ENCODE peak calls at places on chromosomes 11 and 22, in four cellular contexts. A, U, K and G are unnamed samples.

GRCh38 chr22:24437820-24438328 is 10.5 kb downstream of the ADORA2A start:
- DNase-seq in A (no peak), U (peak), K (no peak), G (no peak)

GRCh38 chr22:23178512-23179254 is 1.6 kb upstream of the BCR start:
- DNase-seq in A (peak), U (no peak), K (no peak), G (peak)

GRCh38 chr11:113134605-113135004 is 173.4 kb downstream of the NCAM1 start:
- DNase-seq in A (no peak), U (no peak), K (no peak), G (no peak)

GRCh38 chr11:57001674-57002401 is 13.1 kb downstream of the OR5AK2 start:
- DNase-seq in A (peak), U (no peak), K (no peak), G (no peak)

GRCh38 chr11:69099193-69099592 is 50.5 kb downstream of the TPCN2 start:
- DNase-seq in A (no peak), U (no peak), K (no peak), G (no peak)

GRCh38 chr22:36833073-36833472 is 16.2 kb upstream of the PVALB start:
- DNase-seq in A (no peak), U (peak), K (no peak), G (no peak)

GRCh38 chr11:66570117-66570825 is 1.9 kb upstream of the CTSF start:
- DNase-seq in A (no peak), U (no peak), K (no peak), G (no peak)

GRCh38 chr22:38455530-38456271 is 702 bp upstream of the KCNJ4 start:
- DNase-seq in A (peak), U (no peak), K (no peak), G (peak)

GRCh38 chr11:122242731-122243130 is 126.7 kb upstream of the BLID start:
- DNase-seq in A (no peak), U (no peak), K (no peak), G (no peak)

GRCh38 chr11:16778876-16779275 is 40.4 kb downstream of the C11orf58 start:
- DNase-seq in A (no peak), U (no peak), K (no peak), G (no peak)

GRCh38 chr11:118842369-118842768 is 41.3 kb upstream of the CXCR5 start:
- DNase-seq in A (no peak), U (no peak), K (no peak), G (no peak)

GRCh38 chr22:32801436-32802290 is at the start of gene TIMP3:
- DNase-seq in A (peak), U (no peak), K (no peak), G (peak)

GRCh38 chr11:83071641-83072591 is at the start of gene RAB30:
- DNase-seq in A (peak), U (peak), K (peak), G (peak)

GRCh38 chr11:86513746-86514373 is 139.2 kb downstream of the CCDC81 start:
- DNase-seq in A (no peak), U (no peak), K (no peak), G (no peak)

GRCh38 chr11:132134322-132134721 is 763.9 kb downstream of the NTM start:
- DNase-seq in A (no peak), U (no peak), K (no peak), G (no peak)

GRCh38 chr11:22177186-22177585 is 15.7 kb upstream of the ANO5 start:
- DNase-seq in A (no peak), U (no peak), K (peak), G (no peak)

GRCh38 chr11:2088746-2089535 is 50.2 kb downstream of the IGF2 start:
- DNase-seq in A (peak), U (no peak), K (peak), G (peak)

GRCh38 chr11:8017894-8018741 is 31.0 kb downstream of the EIF3F start:
- DNase-seq in A (no peak), U (no peak), K (no peak), G (peak)

GRCh38 chr11:101478587-101479375 is 105.0 kb downstream of the TRPC6 start:
- DNase-seq in A (no peak), U (no peak), K (no peak), G (no peak)

GRCh38 chr11:64021742-64022067 is 14.0 kb upstream of the FLRT1 start:
- DNase-seq in A (no peak), U (no peak), K (no peak), G (no peak)

GRCh38 chr11:10058356-10058755 is 235.7 kb downstream of the SBF2 start:
- DNase-seq in A (no peak), U (no peak), K (no peak), G (no peak)

GRCh38 chr11:48081151-48082010 is 101.0 kb downstream of the PTPRJ start:
- DNase-seq in A (no peak), U (no peak), K (no peak), G (no peak)

GRCh38 chr11:95068549-95068948 is 1.8 kb downstream of the SRSF8 start:
- DNase-seq in A (peak), U (peak), K (peak), G (no peak)

GRCh38 chr22:45358127-45358526 is 48.4 kb downstream of the FAM118A start:
- DNase-seq in A (no peak), U (no peak), K (no peak), G (no peak)

GRCh38 chr11:109853156-109853776 is 239.9 kb upstream of the ZC3H12C start:
- DNase-seq in A (peak), U (peak), K (peak), G (no peak)

GRCh38 chr11:62514151-62514550 is 32.5 kb downstream of the AHNAK start:
- DNase-seq in A (peak), U (no peak), K (no peak), G (no peak)

GRCh38 chr11:112016088-112016764 is 9.0 kb upstream of the DLAT start:
- DNase-seq in A (no peak), U (no peak), K (no peak), G (no peak)

GRCh38 chr11:116793476-116794096 is 1.9 kb upstream of the APOA5 start:
- DNase-seq in A (no peak), U (no peak), K (no peak), G (no peak)

GRCh38 chr22:39932918-39933649 is 27.1 kb upstream of the TMA7B start:
- DNase-seq in A (peak), U (no peak), K (peak), G (peak)
- TF ChIP-seq SIN3A in A (no peak), U (no peak), K (no peak), G (no peak)

GRCh38 chr22:21758465-21758864 is 22.9 kb upstream of the YPEL1 start:
- DNase-seq in A (no peak), U (no peak), K (no peak), G (no peak)

GRCh38 chr22:21758056-21758455 is 22.5 kb upstream of the YPEL1 start:
- DNase-seq in A (no peak), U (no peak), K (no peak), G (no peak)

GRCh38 chr22:21754523-21755128 is 19.0 kb upstream of the YPEL1 start:
- DNase-seq in A (peak), U (no peak), K (no peak), G (no peak)

GRCh38 chr22:21753374-21754111 is 17.9 kb upstream of the YPEL1 start:
- DNase-seq in A (peak), U (no peak), K (peak), G (no peak)

GRCh38 chr22:21755855-21756284 is 20.3 kb upstream of the YPEL1 start:
- DNase-seq in A (peak), U (peak), K (peak), G (no peak)
- TF ChIP-seq KDM1A in A (no peak), U (no peak), K (no peak), G (no peak)

GRCh38 chr11:76685237-76685636 is 14.7 kb upstream of the LRRC32 start:
- DNase-seq in A (no peak), U (no peak), K (no peak), G (no peak)

GRCh38 chr11:76682681-76683080 is 12.1 kb upstream of the LRRC32 start:
- DNase-seq in A (no peak), U (no peak), K (no peak), G (no peak)

GRCh38 chr11:76685841-76686240 is 15.3 kb upstream of the LRRC32 start:
- DNase-seq in A (no peak), U (no peak), K (no peak), G (no peak)

GRCh38 chr11:76683496-76684095 is 13.0 kb upstream of the LRRC32 start:
- DNase-seq in A (no peak), U (no peak), K (no peak), G (no peak)

DNA sequence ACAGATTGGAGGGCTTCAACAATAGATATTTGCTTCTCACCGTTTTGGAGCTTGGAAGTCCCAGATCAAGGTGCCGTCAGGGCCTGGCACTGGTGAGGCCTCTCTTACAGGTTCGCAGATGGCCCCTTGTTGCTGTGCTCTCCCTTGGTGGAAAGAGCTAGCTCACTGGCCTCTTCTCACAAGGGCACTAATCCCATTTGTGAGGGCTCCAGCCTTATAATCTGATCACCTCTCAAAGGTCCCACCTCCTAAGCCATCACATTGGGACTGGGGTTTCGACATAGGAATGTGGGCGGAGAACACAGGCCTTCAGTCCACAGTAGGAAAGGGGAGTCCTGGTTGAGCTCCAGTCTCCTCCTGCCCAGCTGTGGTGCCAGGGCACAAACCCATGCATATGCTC is 13.9 kb upstream of the LRRC32 start:
- DNase-seq in A (no peak), U (no peak), K (peak), G (no peak)
- TF ChIP-seq SIN3A in A (no peak), U (no peak), K (no peak), G (no peak)

DNA sequence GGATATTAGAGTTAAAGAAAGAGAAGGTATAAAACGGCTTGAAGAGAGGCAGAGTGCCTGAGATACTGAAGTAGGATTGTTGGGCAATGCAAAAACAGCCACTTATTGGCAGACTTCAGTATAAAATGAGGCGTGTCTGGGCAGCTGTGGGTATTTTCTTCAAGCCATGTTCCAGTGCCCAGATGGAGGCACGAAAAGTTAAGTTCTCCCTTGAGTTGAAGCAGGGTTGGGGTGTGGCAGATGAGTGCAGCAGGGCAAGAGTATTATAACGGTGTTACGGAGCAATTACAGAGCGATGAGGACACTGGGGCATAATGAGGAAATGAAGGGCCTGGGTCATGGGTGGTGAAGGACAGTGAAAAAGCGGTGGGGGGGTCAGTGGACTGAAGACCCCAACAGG is 73.7 kb upstream of the CREB3L1 start:
- DNase-seq in A (no peak), U (no peak), K (no peak), G (no peak)
- TF ChIP-seq KDM1A in A (no peak), U (no peak), K (no peak), G (no peak)

GRCh38 chr22:31080848-31081649 is at the start of gene SMTN:
- DNase-seq in A (peak), U (peak), K (peak), G (peak)

GRCh38 chr22:31083377-31083768 is 2.3 kb downstream of the SMTN start:
- DNase-seq in A (no peak), U (no peak), K (no peak), G (no peak)

GRCh38 chr22:31082606-31083376 is 1.7 kb downstream of the SMTN start:
- DNase-seq in A (peak), U (no peak), K (peak), G (no peak)

GRCh38 chr22:31080164-31080847 is 812 bp upstream of the SMTN start:
- DNase-seq in A (no peak), U (no peak), K (no peak), G (no peak)

DNA sequence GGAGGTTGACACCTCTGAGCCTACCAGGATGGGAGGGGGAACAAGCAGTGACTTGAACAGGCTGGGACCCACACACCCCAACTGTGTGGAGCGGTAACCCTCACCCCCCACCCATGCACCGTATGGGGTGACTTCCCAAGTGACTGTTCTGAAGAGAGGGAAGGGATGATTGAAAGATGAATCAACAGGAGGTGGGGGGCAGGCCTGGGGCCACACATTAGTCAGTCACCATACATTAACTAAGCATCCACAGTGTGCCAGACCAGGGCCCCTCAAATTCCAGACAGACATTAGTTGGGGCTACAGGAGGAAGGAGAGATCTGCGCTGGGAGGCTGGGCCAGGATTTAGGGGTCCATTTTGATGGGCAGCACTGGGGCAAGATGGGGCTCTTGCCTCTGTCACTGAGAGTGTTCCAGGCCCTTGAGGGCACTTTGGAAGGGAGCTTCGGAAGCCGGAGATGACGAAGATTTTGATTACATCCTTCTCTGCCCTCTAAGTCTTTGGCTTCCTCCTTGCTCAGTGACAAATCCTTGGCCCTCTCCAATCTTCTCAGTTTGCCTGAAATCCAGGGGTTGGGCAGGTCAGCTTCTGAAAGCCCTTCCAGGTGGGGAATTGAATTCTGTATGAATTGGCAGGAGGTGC is 966 bp downstream of the SMTN start:
- DNase-seq in A (no peak), U (no peak), K (no peak), G (no peak)
- TF ChIP-seq SIN3A in A (no peak), U (no peak), K (no peak), G (no peak)

DNA sequence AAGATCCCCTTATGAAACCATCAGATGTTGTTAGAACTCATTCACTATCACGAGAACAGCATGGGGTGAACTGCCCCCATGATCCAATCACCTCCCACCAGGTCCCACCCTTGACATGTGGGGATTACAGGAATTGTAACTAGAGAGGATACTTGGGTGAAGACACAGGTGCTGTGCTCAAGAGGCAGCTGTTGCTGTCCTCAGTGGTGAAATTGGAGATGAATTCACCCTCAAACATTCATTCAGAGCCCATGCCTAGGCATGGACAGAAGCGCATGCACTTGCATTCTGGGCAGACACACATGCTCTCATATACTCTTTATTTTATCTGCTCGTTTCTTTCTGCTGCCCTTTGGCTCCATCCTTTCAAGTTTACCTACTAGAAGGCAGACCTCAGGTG is 385.0 kb downstream of the INSC start:
- DNase-seq in A (no peak), U (no peak), K (no peak), G (no peak)
- TF ChIP-seq KDM1A in A (no peak), U (no peak), K (no peak), G (no peak)

GRCh38 chr22:29155966-29156365 is 49.7 kb upstream of the EMID1 start:
- DNase-seq in A (no peak), U (no peak), K (no peak), G (no peak)

GRCh38 chr22:29158546-29158945 is 47.1 kb upstream of the EMID1 start:
- DNase-seq in A (no peak), U (no peak), K (no peak), G (no peak)

GRCh38 chr22:29156507-29156906 is 49.2 kb upstream of the EMID1 start:
- DNase-seq in A (no peak), U (no peak), K (peak), G (no peak)

GRCh38 chr22:29154364-29155048 is 51.2 kb upstream of the EMID1 start:
- DNase-seq in A (peak), U (no peak), K (peak), G (peak)

GRCh38 chr22:29157759-29158535 is 47.7 kb upstream of the EMID1 start:
- DNase-seq in A (peak), U (no peak), K (peak), G (no peak)
- TF ChIP-seq SIN3A in A (no peak), U (no peak), K (no peak), G (no peak)

GRCh38 chr11:120680322-120680721 is 168.8 kb downstream of the GRIK4 start:
- DNase-seq in A (no peak), U (no peak), K (no peak), G (no peak)
- TF ChIP-seq KDM1A in A (no peak), U (no peak), K (no peak), G (no peak)

GRCh38 chr11:45331839-45332485 is 45.8 kb upstream of the SYT13 start:
- DNase-seq in A (no peak), U (no peak), K (no peak), G (no peak)

GRCh38 chr11:45332486-45332934 is 46.4 kb upstream of the SYT13 start:
- DNase-seq in A (peak), U (no peak), K (peak), G (peak)

GRCh38 chr11:45334410-45334809 is 48.3 kb upstream of the SYT13 start:
- DNase-seq in A (no peak), U (no peak), K (no peak), G (no peak)

GRCh38 chr11:45333506-45333971 is 47.4 kb upstream of the SYT13 start:
- DNase-seq in A (peak), U (no peak), K (peak), G (no peak)

GRCh38 chr11:45333023-45333422 is 46.9 kb upstream of the SYT13 start:
- DNase-seq in A (no peak), U (no peak), K (no peak), G (no peak)
- TF ChIP-seq SIN3A in A (no peak), U (no peak), K (no peak), G (no peak)